ENCODE peak calls at places on chromosomes 1 and 21, in four cellular contexts. I is AG04449, J is BJ, V is IMR-90. L is an unnamed sample.

GRCh38 chr1:202186327-202186726 is 7.3 kb upstream of the LGR6 start:
- DNase-seq in I (no peak), J (no peak), V (no peak), L (no peak)

GRCh38 chr21:43034098-43034497 is 41.5 kb downstream of the CBS start:
- DNase-seq in I (no peak), J (no peak), V (peak), L (no peak)

GRCh38 chr1:21024918-21025317 is 151.8 kb downstream of the EIF4G3 start:
- DNase-seq in I (no peak), J (no peak), V (no peak), L (no peak)

GRCh38 chr1:59520194-59520593 is 223.3 kb downstream of the FGGY start:
- DNase-seq in I (no peak), J (no peak), V (peak), L (no peak)

GRCh38 chr1:153341431-153341934 is 7.2 kb downstream of the PGLYRP4 start:
- DNase-seq in I (no peak), J (no peak), V (no peak), L (peak)

GRCh38 chr1:35188578-35189392 is 4.2 kb downstream of the SFPQ start:
- DNase-seq in I (no peak), J (no peak), V (no peak), L (no peak)

GRCh38 chr1:230048322-230048721 is 18.7 kb upstream of the GALNT2 start:
- DNase-seq in I (no peak), J (no peak), V (no peak), L (no peak)

GRCh38 chr1:11817192-11817591 is 11.2 kb downstream of the CLCN6 start:
- DNase-seq in I (no peak), J (no peak), V (no peak), L (no peak)

GRCh38 chr1:68321084-68321685 is 88.9 kb upstream of the WLS start:
- DNase-seq in I (no peak), J (no peak), V (peak), L (peak)

GRCh38 chr21:43726686-43727570 is 8.0 kb downstream of the PDXK start:
- DNase-seq in I (no peak), J (no peak), V (no peak), L (no peak)

GRCh38 chr21:36134820-36135390 is at the start of gene CBR3:
- DNase-seq in I (no peak), J (no peak), V (peak), L (peak)

DNA sequence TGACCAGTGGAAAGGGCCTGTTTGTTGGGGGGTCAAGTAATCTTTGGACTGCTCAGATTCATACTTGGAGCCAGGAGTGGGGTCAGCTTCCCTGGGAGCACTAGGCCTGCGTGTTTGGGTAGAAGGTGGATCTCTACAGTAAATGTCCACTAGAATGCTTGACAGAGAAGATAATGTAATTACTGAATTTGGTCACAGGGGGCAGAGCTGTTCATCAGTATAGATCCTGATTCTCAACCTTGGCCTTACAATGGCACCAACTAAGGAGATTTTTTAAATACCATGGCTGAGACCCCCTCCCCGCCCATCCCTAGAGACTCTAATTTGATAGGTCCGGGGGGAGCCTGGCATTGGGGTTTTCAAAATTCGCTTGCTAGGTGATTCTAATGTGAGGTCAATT is 217.5 kb upstream of the PLXNA2 start:
- DNase-seq in I (no peak), J (no peak), V (no peak), L (no peak)
- TF ChIP-seq CTCF in I (peak), J (peak), V (no peak), L (no peak)

DNA sequence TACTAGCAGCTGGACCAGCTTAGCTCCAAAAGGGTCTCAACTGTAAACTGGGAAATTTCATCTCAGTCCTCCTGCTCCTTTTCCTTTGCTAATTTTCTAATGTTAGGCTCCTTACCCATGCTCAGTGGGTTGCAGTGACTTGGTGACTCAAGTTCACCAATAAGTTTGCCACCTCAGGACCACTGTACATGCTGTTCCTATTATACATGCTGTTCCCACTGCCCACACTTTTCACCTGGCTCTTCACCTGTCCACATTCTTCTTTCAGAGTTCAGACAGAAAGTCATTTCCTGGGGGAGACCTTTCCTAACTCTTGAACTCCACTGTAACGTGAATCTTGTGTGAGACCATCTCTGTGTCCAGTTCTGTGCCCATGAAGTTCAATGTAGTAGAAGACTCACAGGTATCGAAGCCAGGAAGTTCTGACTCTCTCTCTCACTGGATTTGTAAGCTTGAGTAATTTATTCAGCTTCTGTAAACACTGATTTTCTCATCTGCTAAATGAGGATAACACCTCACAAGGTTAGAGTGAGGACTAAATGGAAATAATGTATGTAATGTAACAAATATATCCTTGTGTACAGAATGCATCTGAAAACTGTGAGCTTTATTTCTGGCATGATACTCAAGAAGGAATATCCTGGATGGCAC is 17.9 kb downstream of the CD2 start:
- DNase-seq in I (no peak), J (no peak), V (no peak), L (no peak)
- TF ChIP-seq CTCF in I (no peak), J (no peak), V (no peak), L (no peak)

DNA sequence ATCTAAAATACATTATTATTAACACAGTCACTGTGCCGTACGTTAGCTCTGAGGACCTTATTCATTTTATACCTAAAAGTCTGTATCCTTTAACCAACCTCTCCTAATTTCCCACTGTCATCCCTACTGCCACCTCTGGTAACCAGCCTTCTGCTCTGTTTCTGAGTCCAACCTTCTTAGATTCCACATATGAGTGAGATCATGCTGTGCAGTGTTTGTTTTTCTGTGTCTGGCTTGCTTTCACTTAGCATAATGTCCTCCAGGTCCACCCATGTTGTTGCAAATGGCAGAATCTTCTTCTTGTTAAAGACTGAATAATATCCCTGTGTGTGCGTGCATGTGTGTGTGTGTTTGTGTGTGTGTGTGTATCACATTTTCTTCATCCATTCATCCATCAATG is 64.2 kb downstream of the ETS2 start:
- DNase-seq in I (no peak), J (no peak), V (peak), L (peak)
- TF ChIP-seq CTCF in I (peak), J (peak), V (peak), L (peak)

GRCh38 chr1:196142111-196142510 is 466.1 kb downstream of the KCNT2 start:
- DNase-seq in I (no peak), J (no peak), V (no peak), L (no peak)

GRCh38 chr1:196143602-196144342 is 464.5 kb downstream of the KCNT2 start:
- DNase-seq in I (no peak), J (no peak), V (no peak), L (no peak)

GRCh38 chr1:196148367-196148970 is 459.8 kb downstream of the KCNT2 start:
- DNase-seq in I (no peak), J (peak), V (peak), L (peak)

GRCh38 chr1:196147530-196147929 is 460.7 kb downstream of the KCNT2 start:
- DNase-seq in I (no peak), J (no peak), V (no peak), L (no peak)

DNA sequence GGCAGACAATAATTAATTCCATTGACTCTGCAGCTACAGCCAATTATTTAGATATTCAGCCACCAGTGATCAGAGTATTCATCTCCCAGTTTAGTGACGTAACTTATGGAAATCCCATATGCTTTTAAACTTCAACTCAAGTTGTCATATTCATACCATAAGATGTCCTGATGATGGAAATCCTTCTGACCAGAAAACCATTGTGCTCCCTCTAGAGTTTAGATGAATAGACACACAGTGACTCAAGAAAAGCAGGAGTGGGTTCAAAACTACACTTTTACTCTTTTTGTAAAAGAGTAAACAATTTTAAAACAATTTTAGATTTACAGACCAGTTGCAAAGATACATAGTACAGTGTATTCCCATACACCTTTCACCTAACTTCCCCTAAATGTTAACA is 463.7 kb downstream of the KCNT2 start:
- DNase-seq in I (no peak), J (no peak), V (no peak), L (no peak)
- TF ChIP-seq CTCF in I (no peak), J (no peak), V (no peak), L (no peak)

L was measured in hepatocyte.